ENCODE peak calls at places on chromosomes 12 and 14, in eight cellular contexts. J is epithelial cell of proximal tubule, H is substantia nigra, Y is H1, C is nephron progenitor cell, A is epithelial cell of esophagus, X is body of pancreas, B is sciatic nerve. O is an unnamed sample.

GRCh38 chr14:69268223-69268622 is 8.3 kb downstream of the GALNT16 start:
- DNase-seq in B (no peak), Y (no peak), A (no peak), C (no peak), X (no peak), J (no peak), H (no peak), O (no peak)

GRCh38 chr12:107139787-107140186 is 46.4 kb upstream of the CRY1 start:
- DNase-seq in C (no peak), X (no peak), B (no peak), A (no peak), Y (no peak), H (no peak), J (no peak), O (no peak)

GRCh38 chr14:99658218-99658617 is 13.3 kb downstream of the HHIPL1 start:
- DNase-seq in C (no peak), J (no peak), A (no peak), X (no peak), H (no peak), Y (no peak), B (no peak), O (no peak)

GRCh38 chr14:93546642-93547041 is 115.9 kb downstream of the UNC79 start:
- DNase-seq in B (no peak), C (no peak), A (no peak), X (no peak), Y (no peak), H (no peak), J (peak; percentile 61), O (no peak)

GRCh38 chr14:22839159-22839779 is 2.9 kb downstream of the MMP14 start:
- DNase-seq in C (no peak), Y (no peak), B (peak; percentile 59), H (no peak), J (no peak), X (no peak), A (peak; percentile 91), O (no peak)

GRCh38 chr14:35386673-35387125 is 17.9 kb downstream of the NFKBIA start:
- DNase-seq in C (no peak), H (no peak), X (no peak), J (no peak), Y (no peak), A (no peak), B (no peak), O (no peak)

GRCh38 chr12:39224971-39225370 is 217.9 kb downstream of the KIF21A start:
- DNase-seq in J (no peak), B (no peak), H (no peak), Y (no peak), A (peak; percentile 11), C (no peak), X (no peak), O (no peak)

GRCh38 chr14:99755629-99756603 is 37.3 kb upstream of the EML1 start:
- DNase-seq in B (peak; percentile 91), H (peak; percentile 70), A (no peak), X (peak; percentile 87), C (no peak), Y (no peak), J (peak; percentile 67), O (no peak)

GRCh38 chr12:54431911-54432814 is 13.1 kb upstream of the ITGA5 start:
- DNase-seq in B (peak; percentile 73), J (no peak), X (peak; percentile 74), Y (no peak), C (peak; percentile 72), H (no peak), A (peak; percentile 98), O (no peak)

GRCh38 chr12:113244015-113244983 is 23.0 kb downstream of the TPCN1 start:
- DNase-seq in H (peak; percentile 86), Y (no peak), X (peak; percentile 93), C (no peak), A (peak; percentile 66), J (no peak), B (peak; percentile 82), O (peak; percentile 82)

GRCh38 chr14:81302613-81303012 is 81.9 kb upstream of the GTF2A1 start:
- DNase-seq in A (no peak), C (no peak), Y (no peak), X (no peak), J (no peak), H (no peak), B (no peak), O (no peak)

GRCh38 chr12:116959845-116960514 is 49.2 kb downstream of the FBXW8 start:
- DNase-seq in X (no peak), J (no peak), Y (no peak), B (no peak), C (no peak), A (peak; percentile 19), H (no peak), O (no peak)

GRCh38 chr14:24289649-24290283 is 9.8 kb downstream of the DHRS1 start:
- DNase-seq in Y (no peak), J (no peak), X (no peak), H (no peak), B (no peak), A (no peak), C (no peak), O (no peak)

GRCh38 chr12:50186667-50187066 is 19.5 kb upstream of the CERS5 start:
- DNase-seq in X (no peak), B (no peak), J (no peak), A (no peak), H (no peak), C (no peak), Y (no peak), O (no peak)

GRCh38 chr12:541676-542289 is 82.0 kb downstream of the B4GALNT3 start:
- DNase-seq in H (no peak), X (no peak), Y (no peak), A (peak; percentile 69), J (no peak), C (no peak), B (no peak), O (no peak)

GRCh38 chr12:1505576-1505975 is 88.8 kb downstream of the FBXL14 start:
- DNase-seq in B (no peak), H (no peak), J (no peak), X (no peak), C (no peak), Y (no peak), A (no peak), O (no peak)

GRCh38 chr12:112346194-112346593 is 36.0 kb downstream of the HECTD4 start:
- DNase-seq in J (no peak), X (no peak), Y (no peak), A (no peak), B (no peak), H (no peak), C (no peak), O (no peak)

GRCh38 chr14:55473786-55474185 is 33.4 kb upstream of the TBPL2 start:
- DNase-seq in Y (no peak), A (no peak), J (no peak), C (no peak), B (no peak), X (no peak), H (no peak), O (no peak)

GRCh38 chr14:30223966-30224365 is 296.3 kb upstream of the PRKD1 start:
- DNase-seq in B (no peak), H (no peak), Y (no peak), J (no peak), C (no peak), X (peak; percentile 86), A (no peak), O (no peak)

GRCh38 chr14:47917344-47917954 is 242.0 kb upstream of the MDGA2 start:
- DNase-seq in Y (peak; percentile 21), H (no peak), A (peak; percentile 25), C (peak; percentile 56), X (peak; percentile 11), B (no peak), J (no peak), O (no peak)

GRCh38 chr14:54908230-54908629 is 5.6 kb upstream of the GCH1 start:
- DNase-seq in B (no peak), A (no peak), X (no peak), C (no peak), H (no peak), J (no peak), Y (no peak), O (no peak)